ENCODE peak calls at places on chromosomes 12 and 14, in nine cellular contexts. T is fibroblast of mammary gland, B is neural progenitor cell, Z is astrocyte of the spinal cord, O is stomach, J is endodermal cell, F is left ventricle myocardium inferior, N is GM12865, U is psoas muscle. V is an unnamed sample.

GRCh38 chr14:72646861-72647528 is 246.9 kb downstream of the DPF3 start:
- DNase-seq in T (peak), B (no peak), Z (peak), O (no peak), J (no peak), F (no peak), N (no peak), U (no peak), V (no peak)

GRCh38 chr14:101899263-101899662 is 65.1 kb upstream of the DYNC1H1 start:
- DNase-seq in T (no peak), B (no peak), Z (no peak), O (no peak), J (no peak), F (no peak), N (no peak), U (no peak), V (no peak)

GRCh38 chr12:118237908-118238307 is 102.0 kb downstream of the PEBP1 start:
- DNase-seq in T (peak), B (no peak), Z (peak), O (no peak), J (no peak), F (no peak), N (no peak), U (no peak), V (no peak)

GRCh38 chr12:15522574-15523187 is 200.4 kb downstream of the PTPRO start:
- DNase-seq in T (peak), B (peak), Z (peak), O (no peak), J (no peak), F (no peak), N (peak), U (no peak), V (no peak)

GRCh38 chr14:70896317-70896716 is 10.9 kb upstream of the PCNX1 start:
- DNase-seq in T (no peak), B (no peak), Z (no peak), O (no peak), J (no peak), F (no peak), N (no peak), U (no peak), V (no peak)

GRCh38 chr12:19035552-19035951 is 94.0 kb upstream of the PLEKHA5 start:
- DNase-seq in T (peak), B (no peak), Z (no peak), O (no peak), J (no peak), F (no peak), N (no peak), U (no peak), V (no peak)

GRCh38 chr14:22002860-22003284 is 329.3 kb upstream of the OR4E1 start:
- DNase-seq in T (no peak), B (peak), Z (no peak), O (no peak), J (peak), F (no peak), N (peak), U (peak), V (no peak)

GRCh38 chr12:92648242-92649031 is 54.4 kb upstream of the PLEKHG7 start:
- DNase-seq in T (peak), B (peak), Z (peak), O (no peak), J (peak), F (no peak), N (no peak), U (no peak), V (no peak)

GRCh38 chr12:117967043-117967442 is 1.7 kb downstream of the KSR2 start:
- DNase-seq in T (no peak), B (no peak), Z (no peak), O (no peak), J (peak), F (no peak), N (no peak), U (no peak), V (no peak)

GRCh38 chr12:112998997-112999767 is 20.9 kb downstream of the OAS2 start:
- DNase-seq in T (no peak), B (no peak), Z (no peak), O (no peak), J (no peak), F (no peak), N (peak), U (no peak), V (no peak)

GRCh38 chr12:118126119-118126757 is 9.7 kb upstream of the PEBP1 start:
- DNase-seq in T (no peak), B (no peak), Z (no peak), O (peak), J (no peak), F (peak), N (no peak), U (no peak), V (no peak)

GRCh38 chr12:90978117-90978770 is 23.3 kb upstream of the CCER1 start:
- DNase-seq in T (peak), B (peak), Z (peak), O (no peak), J (no peak), F (no peak), N (peak), U (no peak), V (no peak)

GRCh38 chr12:26119391-26119981 is 5.4 kb downstream of the BHLHE41 start:
- DNase-seq in T (peak), B (peak), Z (peak), O (no peak), J (peak), F (no peak), N (peak), U (no peak), V (peak)

GRCh38 chr14:99910337-99911268 is 117.4 kb downstream of the EML1 start:
- DNase-seq in T (peak), B (peak), Z (peak), O (no peak), J (no peak), F (no peak), N (no peak), U (no peak), V (no peak)

GRCh38 chr14:22052795-22053194 is 379.2 kb upstream of the OR4E1 start:
- DNase-seq in T (no peak), B (no peak), Z (no peak), O (no peak), J (no peak), F (no peak), N (no peak), U (no peak), V (no peak)

GRCh38 chr14:81137316-81137715 is 83.4 kb downstream of the GTF2A1 start:
- DNase-seq in T (peak), B (no peak), Z (peak), O (no peak), J (no peak), F (no peak), N (no peak), U (no peak), V (no peak)

GRCh38 chr14:57209561-57209960 is 59.1 kb downstream of the EXOC5 start:
- DNase-seq in T (peak), B (no peak), Z (peak), O (no peak), J (no peak), F (no peak), N (no peak), U (no peak), V (no peak)

GRCh38 chr12:40752011-40752410 is 59.8 kb downstream of the CNTN1 start:
- DNase-seq in T (no peak), B (no peak), Z (no peak), O (no peak), J (no peak), F (no peak), N (no peak), U (no peak), V (no peak)

GRCh38 chr12:10968765-10969456 is 17.8 kb downstream of the TAS2R50 start:
- DNase-seq in T (peak), B (no peak), Z (peak), O (peak), J (no peak), F (peak), N (no peak), U (peak), V (no peak)

GRCh38 chr14:89012272-89013097 is 188.0 kb downstream of the TTC8 start:
- DNase-seq in T (no peak), B (no peak), Z (no peak), O (no peak), J (no peak), F (no peak), N (no peak), U (no peak), V (peak)

GRCh38 chr14:68787235-68787727 is 5.6 kb downstream of the ZFP36L1 start:
- DNase-seq in T (peak), B (peak), Z (peak), O (peak), J (peak), F (no peak), N (peak), U (no peak), V (peak)

GRCh38 chr14:57136669-57137068 is 132.0 kb downstream of the EXOC5 start:
- DNase-seq in T (no peak), B (no peak), Z (no peak), O (no peak), J (peak), F (peak), N (peak), U (peak), V (peak)

GRCh38 chr14:68938515-68939423 is 40.3 kb downstream of the ACTN1 start:
- DNase-seq in T (no peak), B (no peak), Z (peak), O (peak), J (peak), F (peak), N (no peak), U (no peak), V (no peak)

GRCh38 chr12:95118788-95119179 is 45.4 kb upstream of the NR2C1 start:
- DNase-seq in T (peak), B (no peak), Z (no peak), O (no peak), J (no peak), F (no peak), N (no peak), U (no peak), V (no peak)

GRCh38 chr12:56626691-56627090 is 3.4 kb downstream of the BAZ2A start:
- DNase-seq in T (no peak), B (no peak), Z (no peak), O (no peak), J (no peak), F (no peak), N (no peak), U (no peak), V (no peak)
- TF ChIP-seq CTCF in T (no peak), B (no peak), Z (no peak), O (no peak), J (no peak), F (no peak), N (no peak), U (no peak), V (no peak)

GRCh38 chr14:61463664-61464063 is 142.3 kb downstream of the PRKCH start:
- DNase-seq in T (no peak), B (no peak), Z (no peak), O (no peak), J (no peak), F (no peak), N (no peak), U (no peak), V (no peak)
- H3K4me3 ChIP-seq in T (no peak), B (no peak), Z (no peak), O (no peak), J (no peak), F (no peak), N (no peak), U (no peak), V (no peak)

DNA sequence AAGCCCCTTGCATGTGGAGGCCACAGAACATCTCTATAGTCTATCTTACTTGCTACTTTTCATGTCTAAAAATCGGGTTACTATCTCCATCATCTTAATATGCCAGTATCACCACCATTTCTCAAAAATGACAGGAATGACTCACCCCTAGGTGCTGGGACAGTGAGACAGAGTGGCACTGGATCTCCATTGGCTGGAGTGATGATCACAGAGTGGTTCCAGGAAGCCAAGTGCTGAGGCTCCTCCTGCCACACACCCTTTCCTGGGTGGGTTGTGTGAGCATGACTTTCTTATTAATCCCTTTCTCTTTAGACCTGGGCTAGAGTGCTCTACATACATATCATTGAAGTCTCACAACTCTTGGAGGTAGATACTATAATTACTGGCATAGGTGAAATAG is 3.3 kb upstream of the ASCL1 start:
- DNase-seq in T (no peak), B (no peak), Z (no peak), O (no peak), J (no peak), F (no peak), N (no peak), U (no peak), V (no peak)
- TF ChIP-seq CTCF in T (no peak), B (no peak), Z (no peak), O (no peak), J (no peak), F (no peak), N (no peak), U (no peak), V (no peak)

DNA sequence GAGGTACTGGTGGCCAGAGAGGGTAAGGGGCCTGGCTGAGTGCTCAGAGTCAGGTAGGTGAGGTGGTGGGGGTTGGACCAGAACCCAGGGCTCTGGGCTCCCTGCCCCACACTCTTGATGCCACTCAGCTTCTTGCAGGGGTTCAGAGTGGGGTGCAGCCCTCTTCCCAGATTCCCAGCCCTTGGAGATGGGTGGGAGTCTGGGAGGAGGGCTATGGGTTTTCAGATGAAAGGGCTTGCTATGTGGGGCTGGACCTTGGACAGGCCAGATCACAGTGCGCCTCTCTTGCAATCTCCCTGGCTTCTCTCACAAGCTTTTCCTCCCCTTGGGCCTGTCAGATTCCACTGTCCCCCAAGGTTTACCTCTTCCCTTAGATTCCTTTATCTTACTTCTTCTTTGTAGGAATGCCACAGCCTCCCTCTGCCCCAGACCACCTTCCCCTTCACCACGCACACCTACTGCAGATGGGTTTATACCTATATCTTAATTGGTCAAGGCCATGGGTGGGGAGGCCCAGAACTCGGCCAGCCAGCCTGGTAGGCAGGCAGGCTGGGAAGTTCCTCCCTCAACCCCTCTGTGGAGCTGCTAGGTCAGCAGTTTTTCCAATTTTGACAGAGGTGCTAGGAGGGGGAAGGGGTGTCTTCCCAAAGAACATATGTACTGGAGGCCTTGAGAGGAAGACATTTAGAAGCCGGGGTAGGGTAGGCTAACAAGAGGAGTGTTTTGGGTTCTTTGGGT is 1.3 kb downstream of the NYNRIN start:
- DNase-seq in T (no peak), B (no peak), Z (no peak), O (no peak), J (no peak), F (no peak), N (no peak), U (no peak), V (no peak)
- H3K4me3 ChIP-seq in T (no peak), B (peak), Z (peak), O (peak), J (peak), F (peak), N (no peak), U (peak), V (peak)

GRCh38 chr14:105330491-105330895 is 15.9 kb downstream of the PACS2 start:
- DNase-seq in T (peak), B (no peak), Z (peak), O (no peak), J (no peak), F (no peak), N (no peak), U (no peak), V (no peak)

GRCh38 chr14:105328678-105329390 is 14.3 kb downstream of the PACS2 start:
- DNase-seq in T (no peak), B (no peak), Z (no peak), O (no peak), J (peak), F (no peak), N (no peak), U (peak), V (no peak)

GRCh38 chr14:105328070-105328677 is 13.6 kb downstream of the PACS2 start:
- DNase-seq in T (no peak), B (no peak), Z (no peak), O (no peak), J (peak), F (no peak), N (no peak), U (peak), V (no peak)

GRCh38 chr14:105331575-105332351 is 17.2 kb downstream of the PACS2 start:
- DNase-seq in T (no peak), B (no peak), Z (no peak), O (no peak), J (no peak), F (no peak), N (no peak), U (no peak), V (no peak)

DNA sequence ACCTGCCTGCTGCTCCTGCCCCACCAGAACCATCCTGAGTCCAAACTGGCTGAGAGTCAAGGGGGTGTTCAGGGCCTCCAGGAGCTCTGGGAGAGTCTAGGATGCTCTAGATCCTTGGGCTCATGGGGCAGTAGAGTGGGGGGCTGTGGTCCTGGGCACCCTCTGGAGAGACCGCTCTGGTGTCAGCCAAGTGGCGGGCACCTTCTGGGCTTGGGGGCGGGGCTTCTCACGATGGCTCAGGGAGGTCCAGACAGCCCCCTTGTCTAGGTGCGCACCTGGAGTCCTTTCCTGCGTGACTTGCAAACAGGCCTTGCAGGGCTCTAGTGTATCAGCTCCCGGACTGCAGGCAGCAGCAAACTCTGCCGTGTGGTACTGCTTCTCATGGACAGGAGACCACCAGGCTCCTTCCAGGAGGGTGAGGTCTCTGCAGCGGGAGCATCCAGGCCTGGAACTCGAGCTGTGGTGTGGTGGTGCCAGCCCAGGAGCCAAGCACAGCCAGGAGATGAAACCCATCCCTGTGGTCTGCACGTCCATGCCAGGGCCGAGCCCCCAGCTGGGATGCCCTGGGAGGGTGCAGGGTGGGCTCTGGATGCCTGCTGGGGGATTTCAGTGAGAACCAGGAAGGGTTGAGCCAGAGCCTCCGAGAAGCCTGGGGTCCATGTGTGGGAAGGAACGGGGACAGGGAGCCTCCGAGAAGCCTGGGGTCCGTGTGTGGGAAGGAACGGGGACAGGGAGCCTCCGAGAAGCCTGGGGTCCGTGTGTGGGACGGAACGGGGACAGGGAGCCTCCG is 15.1 kb downstream of the PACS2 start:
- DNase-seq in T (no peak), B (no peak), Z (no peak), O (no peak), J (no peak), F (no peak), N (no peak), U (peak), V (no peak)
- TF ChIP-seq CTCF in T (no peak), B (no peak), Z (no peak), O (no peak), J (no peak), F (no peak), N (no peak), U (no peak), V (no peak)

GRCh38 chr14:94110552-94111181 is at the start of gene IFI27:
- DNase-seq in T (peak), B (no peak), Z (peak), O (peak), J (peak), F (peak), N (no peak), U (no peak), V (no peak)
- H3K4me3 ChIP-seq in T (peak), B (no peak), Z (no peak), O (peak), J (no peak), F (peak), N (no peak), U (peak), V (no peak)

GRCh38 chr12:124392271-124392990 is 97.5 kb downstream of the RFLNA start:
- DNase-seq in T (peak), B (peak), Z (peak), O (no peak), J (peak), F (no peak), N (no peak), U (peak), V (peak)
- TF ChIP-seq CTCF in T (peak), B (no peak), Z (peak), O (no peak), J (peak), F (peak), N (peak), U (no peak), V (peak)

DNA sequence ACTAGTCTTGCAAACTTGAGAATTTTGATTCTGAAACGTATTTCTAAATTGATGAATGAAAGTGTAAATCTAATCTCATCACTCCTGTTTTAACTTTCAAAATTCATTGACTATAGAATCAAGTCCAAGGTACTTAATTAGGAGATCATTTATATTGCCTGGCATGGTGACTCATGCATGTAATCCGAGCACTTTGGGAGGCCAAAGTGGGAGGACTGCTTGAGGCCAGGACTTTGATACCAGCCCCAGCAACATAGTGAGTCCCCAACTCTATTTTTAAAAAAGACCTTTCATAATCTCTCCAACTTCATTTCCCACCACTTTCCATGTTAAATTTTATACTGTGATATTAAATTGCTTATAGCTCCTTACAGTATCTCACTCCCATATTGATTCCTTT is 3.0 kb upstream of the MIPOL1 start:
- DNase-seq in T (no peak), B (no peak), Z (no peak), O (no peak), J (no peak), F (no peak), N (no peak), U (no peak), V (no peak)
- H3K4me3 ChIP-seq in T (no peak), B (no peak), Z (no peak), O (no peak), J (no peak), F (no peak), N (no peak), U (no peak), V (no peak)